ENCODE peak calls at places on chromosomes 7 and 10, in four cellular contexts. U is stomach, K is IMR-90, F is suprapubic skin. X is an unnamed sample.

GRCh38 chr10:69123306-69123746 is 652 bp upstream of the VPS26A start:
- DNase-seq in K (peak; percentile 71), F (no peak), U (peak; percentile 58), X (no peak)

GRCh38 chr10:77041636-77042258 is 595.9 kb downstream of the KCNMA1 start:
- DNase-seq in U (no peak), K (no peak), F (no peak), X (no peak)

GRCh38 chr7:149209518-149210269 is 14.3 kb downstream of the ZNF282 start:
- DNase-seq in U (peak; percentile 31), K (peak; percentile 55), F (no peak), X (no peak)

GRCh38 chr10:13555884-13556529 is 27.2 kb upstream of the BEND7 start:
- DNase-seq in K (no peak), U (no peak), F (no peak), X (peak; percentile 83)

GRCh38 chr10:19979628-19980027 is 163.4 kb downstream of the PLXDC2 start:
- DNase-seq in K (peak; percentile 34), F (no peak), U (no peak), X (no peak)

GRCh38 chr7:36820527-36821170 is 96.4 kb upstream of the AOAH start:
- DNase-seq in K (no peak), U (no peak), F (no peak), X (no peak)

GRCh38 chr7:139753693-139754111 is 24.1 kb downstream of the HIPK2 start:
- DNase-seq in K (no peak), F (no peak), U (no peak), X (no peak)

GRCh38 chr7:30525409-30525808 is 20.8 kb upstream of the GGCT start:
- DNase-seq in U (no peak), K (no peak), F (no peak), X (no peak)

GRCh38 chr7:131686833-131687232 is 130.4 kb upstream of the PODXL start:
- DNase-seq in F (no peak), K (no peak), U (no peak), X (no peak)

GRCh38 chr7:157053118-157053517 is 42.7 kb upstream of the MNX1 start:
- DNase-seq in U (no peak), K (no peak), F (peak; percentile 20), X (no peak)

GRCh38 chr7:5064391-5065106 is 18.9 kb downstream of the RBAK start:
- DNase-seq in K (no peak), U (no peak), F (no peak), X (no peak)

GRCh38 chr7:121604627-121605296 is 208.7 kb upstream of the FAM3C start:
- DNase-seq in K (no peak), U (no peak), F (no peak), X (no peak)

GRCh38 chr7:132394283-132395003 is 181.8 kb downstream of the PLXNA4 start:
- DNase-seq in F (no peak), U (no peak), K (no peak), X (no peak)

GRCh38 chr7:148868378-148868674 is 15.8 kb downstream of the EZH2 start:
- DNase-seq in F (no peak), K (no peak), U (no peak), X (no peak)

GRCh38 chr7:98802088-98802780 is 67.6 kb downstream of the TMEM130 start:
- DNase-seq in F (no peak), U (no peak), K (peak; percentile 19), X (no peak)

GRCh38 chr10:104577861-104578480 is 63.1 kb upstream of the SORCS3 start:
- DNase-seq in F (no peak), U (no peak), K (peak; percentile 32), X (no peak)

GRCh38 chr7:873367-874002 is 2.9 kb upstream of the GET4 start:
- DNase-seq in U (peak; percentile 92), F (no peak), K (peak; percentile 75), X (peak; percentile 88)
- TF ChIP-seq POLR2A in U (no peak), F (no peak), K (no peak), X (no peak)

GRCh38 chr7:112622159-112622715 is 141.4 kb downstream of the LSMEM1 start:
- DNase-seq in U (no peak), K (no peak), F (no peak), X (no peak)

GRCh38 chr7:112619343-112619742 is 138.6 kb downstream of the LSMEM1 start:
- DNase-seq in K (no peak), U (no peak), F (no peak), X (no peak)

DNA sequence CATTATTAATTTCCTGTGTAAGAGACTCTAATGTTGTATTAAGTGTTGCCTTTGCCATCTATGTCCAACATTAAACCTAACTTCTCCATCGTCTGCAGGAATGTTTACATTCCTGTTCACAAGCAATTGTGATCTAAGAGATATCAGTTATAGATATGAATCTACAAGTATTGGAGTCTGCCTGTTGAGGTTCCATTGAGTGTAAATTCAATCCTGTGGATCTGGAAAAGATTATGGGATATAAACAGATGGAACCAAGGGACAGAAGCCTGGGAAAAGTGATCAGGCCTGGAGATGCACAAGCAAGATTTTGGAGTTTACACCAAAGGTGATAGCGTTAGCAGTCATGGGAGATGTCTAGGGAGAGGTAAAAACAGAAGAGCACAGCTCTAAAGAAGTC is 135.5 kb downstream of the LSMEM1 start:
- DNase-seq in K (no peak), U (no peak), F (no peak), X (no peak)
- H3K4me3 ChIP-seq in K (no peak overlapping the region), U (no peak overlapping the region), F (no peak overlapping the region), X (no peak overlapping the region)

GRCh38 chr10:124089859-124090258 is 3.5 kb downstream of the CHST15 start:
- DNase-seq in F (no peak), U (no peak), K (no peak), X (no peak)

GRCh38 chr10:124090630-124091209 is 2.7 kb downstream of the CHST15 start:
- DNase-seq in F (no peak), K (no peak), U (peak; percentile 55), X (peak; percentile 85)

GRCh38 chr10:124086787-124087671 is 6.4 kb downstream of the CHST15 start:
- DNase-seq in U (no peak), K (no peak), F (no peak), X (no peak)

GRCh38 chr10:124087672-124088634 is 5.4 kb downstream of the CHST15 start:
- DNase-seq in K (no peak), F (no peak), U (peak; percentile 65), X (peak; percentile 59)

GRCh38 chr10:124088944-124089343 is 4.5 kb downstream of the CHST15 start:
- DNase-seq in K (no peak), F (no peak), U (no peak), X (no peak)
- TF ChIP-seq POLR2A in K (no peak), F (no peak), U (no peak), X (no peak)

GRCh38 chr10:30488319-30488718 is 54.3 kb downstream of the MAP3K8 start:
- DNase-seq in F (no peak), K (no peak), U (no peak), X (no peak)
- H3K4me3 ChIP-seq in F (no peak overlapping the region), K (no peak overlapping the region), U (no peak overlapping the region), X (no peak overlapping the region)

GRCh38 chr10:93437000-93437945 is 44.9 kb downstream of the MYOF start:
- DNase-seq in U (peak; percentile 67), K (peak; percentile 99), F (peak; percentile 89), X (peak; percentile 90)
- TF ChIP-seq POLR2A in U (no peak), K (peak; percentile 35), F (no peak), X (no peak)

GRCh38 chr7:27143950-27144798 is 693 bp upstream of the HOXA5 start:
- DNase-seq in U (no peak), F (peak; percentile 77), K (peak; percentile 72), X (no peak)
- H3K4me3 ChIP-seq in U (peak overlapping the region; percentile 65), F (peak overlapping the region; percentile 53), K (peak overlapping the region; percentile 40), X (no peak overlapping the region)

GRCh38 chr7:69510114-69510513 is 88.2 kb upstream of the AUTS2 start:
- DNase-seq in U (no peak), K (no peak), F (peak; percentile 40), X (no peak)
- TF ChIP-seq POLR2A in U (no peak), K (no peak), F (no peak), X (no peak)

GRCh38 chr7:117010375-117011133 is 57.3 kb downstream of the ST7 start:
- DNase-seq in U (no peak), K (peak; percentile 56), F (no peak), X (no peak)
- H3K4me3 ChIP-seq in U (no peak overlapping the region), K (no peak overlapping the region), F (no peak overlapping the region), X (no peak overlapping the region)

GRCh38 chr7:92833766-92834605 is 2.4 kb downstream of the CDK6 start:
- DNase-seq in K (peak; percentile 78), F (peak; percentile 87), U (peak; percentile 83), X (peak; percentile 76)
- TF ChIP-seq POLR2A in K (no peak), F (no peak), U (no peak), X (peak; percentile 70)